ENCODE peak calls at places on chromosomes 13 and 19, in four cellular contexts. K, U, S and Z are unnamed samples.

GRCh38 chr13:29743229-29743786 is 107.1 kb downstream of the UBL3 start:
- DNase-seq in K (peak), U (no peak), S (no peak), Z (no peak)

GRCh38 chr13:66532845-66533244 is 697.3 kb downstream of the PCDH9 start:
- DNase-seq in K (no peak), U (no peak), S (no peak), Z (no peak)

GRCh38 chr13:44932850-44933251 is 56.4 kb downstream of the NUFIP1 start:
- DNase-seq in K (no peak), U (peak), S (no peak), Z (no peak)

GRCh38 chr19:35648017-35648961 is at the start of gene COX6B1:
- DNase-seq in K (peak), U (peak), S (peak), Z (peak)

GRCh38 chr19:38024991-38025716 is 118.1 kb downstream of the SIPA1L3 start:
- DNase-seq in K (no peak), U (no peak), S (no peak), Z (no peak)

GRCh38 chr13:49454388-49455015 is 10.4 kb downstream of the SETDB2 start:
- DNase-seq in K (no peak), U (no peak), S (no peak), Z (no peak)

GRCh38 chr19:33177417-33177976 is 16.6 kb upstream of the LRP3 start:
- DNase-seq in K (no peak), U (peak), S (peak), Z (no peak)

GRCh38 chr19:35959040-35959967 is 23.1 kb downstream of the LRFN3 start:
- DNase-seq in K (no peak), U (no peak), S (no peak), Z (no peak)

GRCh38 chr19:38228491-38229439 is 4.7 kb upstream of the DPF1 start:
- DNase-seq in K (no peak), U (no peak), S (peak), Z (no peak)

GRCh38 chr13:46908511-46908910 is 11.7 kb upstream of the HTR2A start:
- DNase-seq in K (no peak), U (no peak), S (no peak), Z (no peak)

GRCh38 chr13:20272104-20272503 is 40.0 kb upstream of the GJB6 start:
- DNase-seq in K (no peak), U (no peak), S (no peak), Z (no peak)

GRCh38 chr19:46596008-46596407 is 5.1 kb upstream of the CALM3 start:
- DNase-seq in K (no peak), U (no peak), S (no peak), Z (no peak)

GRCh38 chr19:15296353-15296752 is 36.0 kb downstream of the BRD4 start:
- DNase-seq in K (no peak), U (no peak), S (no peak), Z (no peak)

GRCh38 chr19:49403404-49404187 is 15.5 kb downstream of the KASH5 start:
- DNase-seq in K (no peak), U (peak), S (peak), Z (no peak)